ENCODE peak calls at places on chromosome 15, in ten cellular contexts. D, R, A, O, T, P, W, K, Y and U are unnamed samples. For H3K36me3, the result is how much of the 10 kb centered on the place peaks cover.

GRCh38 chr15:50685976-50686467 is 575 bp downstream of the TRPM7 start:
- DNase-seq in O (peak), R (peak), Y (peak), A (peak), P (peak), D (peak), T (peak), W (no peak), K (no peak), U (peak)

GRCh38 chr15:48373855-48374421 is 42.7 kb downstream of the DUT start:
- DNase-seq in R (peak), Y (no peak), T (no peak), O (peak), A (peak), P (peak), W (no peak), K (no peak), D (peak), U (no peak)

GRCh38 chr15:92005154-92005553 is 151.6 kb downstream of the SLCO3A1 start:
- DNase-seq in R (no peak), D (no peak), Y (no peak), O (no peak), A (no peak), T (no peak), K (no peak), P (no peak), W (no peak), U (no peak)

GRCh38 chr15:57440799-57441198 is 64.5 kb downstream of the CGNL1 start:
- DNase-seq in D (no peak), T (no peak), W (no peak), Y (no peak), R (peak), P (no peak), K (no peak), O (no peak), A (no peak), U (no peak)

GRCh38 chr15:76752549-76752948 is 152.6 kb downstream of the SCAPER start:
- DNase-seq in W (no peak), R (no peak), O (no peak), P (no peak), D (no peak), Y (no peak), A (no peak), T (no peak), K (no peak), U (no peak)

GRCh38 chr15:65576669-65577068 is 34.3 kb downstream of the INTS14 start:
- DNase-seq in K (no peak), A (no peak), P (no peak), W (no peak), R (peak), D (no peak), O (no peak), Y (no peak), T (no peak), U (no peak)

GRCh38 chr15:52710050-52710709 is 31.0 kb upstream of the ATOSA start:
- DNase-seq in R (no peak), D (no peak), A (no peak), Y (no peak), P (no peak), W (no peak), O (no peak), T (no peak), K (no peak), U (no peak)

GRCh38 chr15:38144921-38145320 is 107.7 kb upstream of the SPRED1 start:
- DNase-seq in D (no peak), P (no peak), W (no peak), A (no peak), T (no peak), K (no peak), R (peak), Y (no peak), O (no peak), U (no peak)

GRCh38 chr15:75174102-75174501 is 27.6 kb upstream of the C15orf39 start:
- DNase-seq in K (no peak), T (no peak), P (peak), W (no peak), R (no peak), O (no peak), Y (no peak), D (no peak), A (no peak), U (no peak)

GRCh38 chr15:63968700-63969099 is 77.6 kb downstream of the DAPK2 start:
- DNase-seq in K (no peak), D (no peak), R (no peak), T (no peak), W (no peak), A (no peak), Y (no peak), O (no peak), P (no peak), U (no peak)

GRCh38 chr15:90142216-90143175 is 40.2 kb upstream of the IDH2 start:
- DNase-seq in D (no peak), A (no peak), W (no peak), K (no peak), Y (peak), R (no peak), P (no peak), T (no peak), O (no peak), U (peak)

GRCh38 chr15:53658827-53659226 is 100.6 kb downstream of the WDR72 start:
- DNase-seq in Y (no peak), T (no peak), W (no peak), R (no peak), A (no peak), K (no peak), O (no peak), P (no peak), D (no peak), U (no peak)

GRCh38 chr15:74322558-74323180 is 44.8 kb downstream of the CYP11A1 start:
- DNase-seq in T (no peak), R (peak), A (no peak), W (peak), D (peak), P (peak), K (no peak), O (peak), Y (peak), U (peak)

GRCh38 chr15:66883322-66883911 is 181.4 kb downstream of the SMAD6 start:
- DNase-seq in P (peak), T (peak), Y (no peak), K (peak), D (peak), R (peak), A (no peak), W (peak), O (peak), U (no peak)

GRCh38 chr15:60392601-60392985 is 5.2 kb downstream of the ANXA2 start:
- DNase-seq in T (no peak), O (no peak), P (no peak), Y (no peak), W (peak), A (no peak), R (peak), D (no peak), K (no peak), U (peak)

GRCh38 chr15:51077565-51078153 is 17.0 kb downstream of the TNFAIP8L3 start:
- DNase-seq in T (peak), O (peak), W (no peak), D (peak), R (peak), A (peak), K (no peak), Y (peak), P (peak), U (no peak)

GRCh38 chr15:77625376-77625775 is 7.3 kb downstream of the LINGO1 start:
- DNase-seq in T (no peak), Y (no peak), K (no peak), A (no peak), W (no peak), P (no peak), R (no peak), O (no peak), D (no peak), U (no peak)

GRCh38 chr15:59456114-59456513 is 18.1 kb downstream of the FAM81A start:
- DNase-seq in R (no peak), T (no peak), P (no peak), A (no peak), W (peak), Y (no peak), O (peak), D (no peak), K (no peak), U (no peak)

GRCh38 chr15:51888593-51889195 is 59.2 kb downstream of the TMOD3 start:
- DNase-seq in W (no peak), R (no peak), K (no peak), Y (peak), O (no peak), A (no peak), T (no peak), P (no peak), D (no peak), U (no peak)

GRCh38 chr15:89119489-89120478 is 31.5 kb downstream of the ABHD2 start:
- DNase-seq in A (no peak), T (no peak), W (no peak), R (peak), O (no peak), D (no peak), Y (no peak), K (no peak), P (no peak), U (no peak)

DNA sequence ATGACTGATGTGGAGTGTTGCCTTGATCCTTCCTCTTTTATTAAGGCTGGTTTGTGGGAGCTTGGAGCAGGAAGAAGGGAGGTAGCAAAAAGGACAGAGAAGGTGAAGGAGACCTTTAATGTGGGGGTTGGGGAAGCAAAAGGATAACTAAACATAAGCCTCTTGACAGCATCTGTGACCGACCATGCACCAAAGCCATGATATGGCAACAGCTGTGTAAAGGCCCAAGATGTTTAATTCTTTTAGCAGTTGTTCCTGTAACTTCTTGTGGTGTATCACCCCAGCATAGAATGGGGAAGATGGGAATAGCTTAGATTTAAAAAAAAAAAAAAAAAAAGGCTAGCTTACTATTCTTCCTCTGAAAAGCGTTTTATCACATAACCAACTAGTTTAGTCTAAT is 194.7 kb downstream of the KLHL25 start:
- DNase-seq in T (no peak), K (no peak), D (no peak), O (no peak), Y (no peak), P (no peak), W (no peak), R (no peak), A (no peak), U (no peak)
- H3K36me3 ChIP-seq in T (under half), K (under half), D (under half), O (under half), Y (under half), P (under half), W (under half), R (under half), A (under half), U (under half)

DNA sequence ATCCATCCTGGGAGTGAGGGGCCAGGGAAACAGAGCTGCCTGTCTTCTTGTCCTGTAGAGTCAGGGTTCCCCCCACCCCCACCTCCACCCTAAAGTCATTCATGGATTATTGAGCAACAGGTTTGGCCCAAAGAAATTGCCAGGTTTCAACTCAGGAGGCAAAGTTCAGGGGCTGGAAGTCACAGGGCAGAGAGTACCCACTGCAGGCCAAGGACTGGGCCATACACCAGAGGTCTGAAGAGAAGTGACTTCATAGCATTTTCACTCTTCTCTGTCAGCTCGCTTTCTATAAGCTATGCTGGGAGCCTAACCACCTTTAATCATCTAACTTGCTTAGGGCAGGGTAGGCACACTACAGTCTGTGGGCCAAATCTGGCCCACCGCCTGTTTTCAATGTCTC is 50.1 kb downstream of the STARD5 start:
- DNase-seq in A (no peak), T (no peak), K (peak), R (no peak), D (no peak), O (no peak), W (no peak), Y (no peak), P (no peak), U (no peak)
- H3K27ac ChIP-seq in A (no peak), T (no peak), K (no peak), R (no peak), D (no peak), O (no peak), W (no peak), Y (no peak), P (no peak), U (no peak)

DNA sequence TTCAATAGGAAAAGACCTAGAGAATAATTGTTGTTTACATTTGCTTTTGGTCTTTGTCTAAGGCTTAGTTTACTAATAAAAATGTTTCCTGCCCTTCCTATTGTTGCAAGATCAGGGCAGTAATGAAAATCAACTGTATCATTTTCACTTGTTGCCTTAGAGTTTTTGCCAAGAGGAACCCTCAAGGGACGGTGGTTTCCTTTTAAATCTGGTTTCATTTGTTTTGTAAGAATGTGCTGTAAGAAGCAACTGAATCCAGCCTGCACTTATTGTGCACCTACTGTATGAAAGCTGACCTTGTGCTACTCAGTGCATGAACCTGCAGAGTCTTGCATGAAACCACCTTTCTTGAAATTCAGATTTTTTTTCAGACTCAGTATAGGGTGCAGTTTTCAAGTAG is 5.3 kb downstream of the IGF1R start:
- DNase-seq in T (no peak), P (no peak), W (no peak), A (no peak), D (no peak), Y (no peak), R (no peak), K (no peak), O (no peak), U (no peak)
- H3K4me3 ChIP-seq in T (no peak), P (no peak), W (no peak), A (no peak), D (no peak), Y (no peak), R (no peak), K (no peak), O (no peak), U (no peak)

GRCh38 chr15:72379856-72380255 is 4.0 kb upstream of the HEXA start:
- DNase-seq in D (no peak), Y (no peak), P (no peak), T (no peak), O (no peak), K (no peak), R (no peak), A (no peak), W (no peak), U (no peak)

GRCh38 chr15:72375846-72376581 is at the start of gene HEXA:
- DNase-seq in K (peak), A (peak), W (peak), Y (peak), T (peak), R (peak), D (peak), P (peak), O (peak), U (peak)

GRCh38 chr15:72382146-72382545 is 6.3 kb upstream of the HEXA start:
- DNase-seq in P (no peak), O (no peak), Y (no peak), R (no peak), A (no peak), W (no peak), T (no peak), K (no peak), D (no peak), U (no peak)

GRCh38 chr15:72375501-72375845 is 341 bp downstream of the HEXA start:
- DNase-seq in D (peak), T (no peak), K (no peak), A (peak), W (no peak), R (no peak), P (no peak), Y (no peak), O (peak), U (no peak)

DNA sequence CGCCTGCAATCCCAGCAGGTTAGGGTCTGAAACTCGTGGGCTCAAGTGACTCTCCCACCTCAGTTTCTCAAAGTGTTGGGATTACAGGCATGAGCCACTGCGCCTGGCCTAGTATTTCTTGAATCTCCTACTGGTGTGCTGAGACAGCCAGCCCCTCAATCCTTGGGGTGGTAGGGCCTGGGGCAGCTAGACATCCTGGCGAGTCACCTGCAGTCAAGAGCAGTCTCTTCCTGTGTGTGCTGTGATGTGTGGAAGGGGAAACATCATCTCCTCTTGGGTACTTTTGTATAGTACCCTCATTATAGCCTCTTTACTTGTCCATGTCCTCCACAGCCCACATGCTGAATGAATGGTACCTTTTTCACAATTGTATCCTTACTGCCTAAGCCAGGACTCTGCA is 4.9 kb upstream of the HEXA start:
- DNase-seq in Y (no peak), O (no peak), T (no peak), R (no peak), K (no peak), D (no peak), W (no peak), P (no peak), A (no peak), U (no peak)
- H3K36me3 ChIP-seq in Y (under half), O (under half), T (under half), R (under half), K (under half), D (under half), W (under half), P (under half), A (under half), U (under half)

GRCh38 chr15:42474857-42475256 is 16.1 kb downstream of the ZNF106 start:
- DNase-seq in A (no peak), K (no peak), R (no peak), W (no peak), T (no peak), P (no peak), O (no peak), Y (no peak), D (no peak), U (no peak)
- H3K27ac ChIP-seq in A (peak), K (peak), R (no peak), W (no peak), T (no peak), P (peak), O (no peak), Y (no peak), D (no peak), U (no peak)

GRCh38 chr15:62068071-62068786 is 1.5 kb downstream of the C2CD4A start:
- DNase-seq in P (peak), Y (no peak), W (no peak), O (peak), R (no peak), T (no peak), A (peak), K (no peak), D (peak), U (peak)

GRCh38 chr15:62068787-62069170 is 2.0 kb downstream of the C2CD4A start:
- DNase-seq in O (no peak), Y (no peak), K (no peak), D (no peak), R (no peak), A (no peak), P (no peak), T (no peak), W (no peak), U (no peak)

GRCh38 chr15:62069551-62069950 is 2.8 kb downstream of the C2CD4A start:
- DNase-seq in R (no peak), O (no peak), D (no peak), K (no peak), P (no peak), W (no peak), T (no peak), Y (no peak), A (no peak), U (no peak)

GRCh38 chr15:62066663-62067447 is at the start of gene C2CD4A:
- DNase-seq in Y (peak), K (no peak), A (peak), O (peak), T (peak), R (no peak), D (peak), P (peak), W (peak), U (peak)

DNA sequence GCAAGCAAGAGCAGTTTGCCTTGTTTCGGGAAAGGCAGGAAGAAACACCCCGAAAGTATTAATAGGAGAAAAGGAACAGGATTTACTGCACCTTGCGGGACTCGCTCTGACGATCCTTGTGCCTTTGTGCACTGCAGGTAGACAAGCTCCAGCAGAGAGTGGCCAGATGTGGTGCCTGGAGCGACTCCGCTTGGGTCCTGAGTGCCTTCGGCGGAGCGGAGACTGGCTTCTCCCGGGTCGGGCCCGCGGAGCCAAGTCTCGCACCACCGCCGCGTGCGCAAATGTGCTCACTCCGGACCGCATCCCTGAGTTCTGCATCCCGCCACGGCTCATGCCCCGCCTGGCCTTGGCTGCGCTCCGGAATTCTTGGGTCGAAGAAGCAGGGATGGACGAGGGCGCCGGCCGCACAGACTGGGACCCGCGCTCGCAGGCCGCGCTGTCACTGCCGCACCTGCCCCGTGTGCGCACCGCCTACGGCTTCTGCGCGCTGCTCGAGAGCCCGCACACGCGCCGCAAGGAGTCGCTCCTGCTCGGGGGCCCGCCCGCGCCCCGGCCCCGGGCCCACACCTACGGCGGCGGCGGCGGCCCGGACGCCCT is 769 bp downstream of the C2CD4A start:
- DNase-seq in K (no peak), R (no peak), P (peak), D (peak), W (no peak), Y (no peak), A (peak), O (peak), T (no peak), U (peak)
- H3K4me3 ChIP-seq in K (peak), R (peak), P (peak), D (peak), W (no peak), Y (peak), A (peak), O (no peak), T (peak), U (peak)

DNA sequence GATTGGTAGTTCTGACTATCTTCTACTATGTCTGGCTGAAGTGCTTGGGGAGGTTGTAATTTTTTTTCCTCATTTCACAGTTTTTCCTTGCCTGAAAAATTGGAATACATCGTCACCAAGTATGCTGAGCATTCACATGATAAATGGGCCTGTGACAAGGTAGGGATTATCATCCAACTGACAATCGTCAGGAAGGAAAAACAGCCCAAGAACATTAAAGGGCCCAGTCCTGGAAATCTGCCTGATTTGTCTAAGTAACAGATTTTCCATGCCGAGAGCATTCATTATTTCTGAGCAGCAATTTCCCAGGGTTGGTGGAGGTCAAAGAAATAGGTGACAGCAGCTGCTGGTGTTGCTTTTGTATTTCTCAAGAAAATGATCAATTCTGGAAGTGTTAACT is 226.0 kb upstream of the CHRM5 start:
- DNase-seq in W (no peak), D (no peak), A (no peak), R (no peak), O (no peak), P (no peak), T (no peak), Y (no peak), K (peak), U (no peak)
- H3K36me3 ChIP-seq in W (under half), D (under half), A (under half), R (under half), O (under half), P (under half), T (under half), Y (under half), K (under half), U (under half)

GRCh38 chr15:29815705-29816042 is 6.6 kb downstream of the TJP1 start:
- DNase-seq in P (no peak), A (no peak), K (no peak), O (no peak), W (no peak), T (no peak), D (no peak), Y (no peak), R (no peak), U (no peak)

GRCh38 chr15:29812384-29812694 is 9.9 kb downstream of the TJP1 start:
- DNase-seq in D (no peak), K (no peak), Y (no peak), O (peak), R (peak), P (no peak), T (no peak), W (no peak), A (no peak), U (no peak)

GRCh38 chr15:29813009-29813408 is 9.3 kb downstream of the TJP1 start:
- DNase-seq in R (no peak), K (no peak), Y (no peak), T (no peak), P (no peak), D (no peak), W (no peak), A (no peak), O (no peak), U (no peak)

GRCh38 chr15:29818141-29818540 is 4.1 kb downstream of the TJP1 start:
- DNase-seq in T (no peak), K (no peak), Y (no peak), P (no peak), A (no peak), R (no peak), W (no peak), D (no peak), O (no peak), U (no peak)

GRCh38 chr15:29815000-29815704 is 7.1 kb downstream of the TJP1 start:
- DNase-seq in T (no peak), O (peak), Y (no peak), K (no peak), W (no peak), A (no peak), D (peak), R (peak), P (no peak), U (no peak)
- H3K27ac ChIP-seq in T (no peak), O (no peak), Y (no peak), K (peak), W (no peak), A (no peak), D (no peak), R (no peak), P (peak), U (no peak)